ENCODE peak calls at places on chromosomes 6 and 20, in seven cellular contexts. T is H9, Y is mesendoderm, M is IMR-90, P is H1, O is neuronal stem cell, Q is mesenchymal stem cell. X is an unnamed sample.

GRCh38 chr6:18596529-18596835 is 209.3 kb downstream of the RNF144B start:
- DNase-seq in P (no peak), T (no peak), Y (no peak), O (no peak), M (no peak), Q (peak; percentile 6), X (no peak)

GRCh38 chr6:167906899-167907298 is 80.2 kb downstream of the AFDN start:
- DNase-seq in M (no peak), O (no peak), Q (no peak), Y (peak; percentile 26), T (no peak), P (no peak), X (no peak)

GRCh38 chr6:138582573-138582972 is 83.3 kb upstream of the NHSL1 start:
- DNase-seq in M (no peak), Q (no peak), Y (no peak), P (no peak), T (no peak), O (no peak), X (peak; percentile 86)

GRCh38 chr6:118177720-118178119 is 270.7 kb downstream of the SLC35F1 start:
- DNase-seq in O (no peak), T (no peak), M (no peak), Y (peak; percentile 11), P (no peak), Q (no peak), X (no peak)

GRCh38 chr6:130482645-130483390 is 117.0 kb downstream of the TMEM200A start:
- DNase-seq in Q (peak; percentile 54), T (no peak), M (peak; percentile 82), P (no peak), O (no peak), Y (no peak), X (no peak)

GRCh38 chr6:135451617-135452190 is 45.8 kb downstream of the AHI1 start:
- DNase-seq in T (no peak), Q (peak; percentile 56), Y (peak; percentile 37), O (peak; percentile 15), P (no peak), M (peak; percentile 43), X (no peak)

GRCh38 chr6:131063028-131063763 is at the start of gene EPB41L2:
- DNase-seq in T (peak; percentile 92), M (peak; percentile 86), Y (peak; percentile 95), Q (peak; percentile 91), P (peak; percentile 69), O (peak; percentile 90), X (peak; percentile 90)

GRCh38 chr6:105985098-105985815 is 100.9 kb upstream of the PRDM1 start:
- DNase-seq in M (no peak), T (no peak), Q (peak; percentile 20), O (no peak), P (no peak), Y (no peak), X (no peak)

GRCh38 chr6:105608393-105608705 is 205.5 kb upstream of the PREP start:
- DNase-seq in Q (no peak), P (no peak), T (no peak), M (no peak), Y (no peak), O (no peak), X (no peak)

GRCh38 chr6:80223743-80224212 is 117.3 kb downstream of the BCKDHB start:
- DNase-seq in O (no peak), P (no peak), Q (no peak), M (no peak), Y (no peak), T (no peak), X (no peak)

GRCh38 chr20:19903168-19903676 is 113.9 kb upstream of the NAA20 start:
- DNase-seq in P (no peak), O (no peak), Y (no peak), M (peak; percentile 76), T (no peak), Q (peak; percentile 94), X (no peak)

GRCh38 chr20:46963196-46963529 is 68.5 kb downstream of the EYA2 start:
- DNase-seq in Y (peak; percentile 31), P (no peak), Q (no peak), T (no peak), O (no peak), M (no peak), X (no peak)

GRCh38 chr6:148342146-148343027 is at the start of gene SASH1:
- DNase-seq in O (peak; percentile 94), M (peak; percentile 77), P (peak; percentile 85), T (peak; percentile 92), Y (peak; percentile 97), Q (peak; percentile 95), X (peak; percentile 87)

GRCh38 chr6:161354241-161354840 is 80.5 kb upstream of the AGPAT4 start:
- DNase-seq in M (no peak), Y (no peak), P (no peak), O (no peak), T (no peak), Q (no peak), X (no peak)

GRCh38 chr6:93799226-93799625 is 379.9 kb upstream of the EPHA7 start:
- DNase-seq in P (no peak), Q (no peak), T (no peak), O (no peak), Y (no peak), M (no peak), X (no peak)

GRCh38 chr6:6785163-6785521 is 196.6 kb downstream of the LY86 start:
- DNase-seq in P (no peak), M (no peak), Y (no peak), T (no peak), O (no peak), Q (no peak), X (no peak)

GRCh38 chr6:152576525-152576924 is 60.6 kb downstream of the SYNE1 start:
- DNase-seq in P (no peak), T (no peak), M (no peak), Q (no peak), Y (no peak), O (no peak), X (no peak)

GRCh38 chr6:157759028-157759427 is 64.0 kb upstream of the SNX9 start:
- DNase-seq in M (no peak), T (no peak), O (no peak), Q (no peak), Y (no peak), P (no peak), X (peak; percentile 84)

GRCh38 chr6:148440021-148440420 is 97.4 kb downstream of the SASH1 start:
- DNase-seq in M (no peak), Q (no peak), P (no peak), Y (no peak), O (no peak), T (no peak), X (no peak)

DNA sequence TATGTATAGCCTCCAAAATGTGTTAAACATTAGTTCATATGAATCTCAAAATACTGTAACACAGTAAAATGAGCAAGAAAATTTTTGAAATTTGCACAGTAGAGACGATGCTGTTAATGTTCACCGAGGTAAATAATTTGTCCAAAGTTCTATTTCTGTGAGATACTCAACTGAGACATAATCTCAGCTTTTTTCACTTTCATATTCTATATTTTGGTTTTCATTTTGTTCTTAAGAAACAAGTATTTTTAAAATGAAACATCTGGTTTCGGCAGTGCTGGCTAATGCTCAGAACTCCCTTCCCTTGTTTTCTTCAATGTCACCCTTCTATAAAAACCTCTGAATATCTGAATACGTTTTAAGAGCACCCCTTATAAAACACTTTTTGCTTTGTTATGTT is 353.2 kb downstream of the LAMA2 start:
- DNase-seq in P (no peak), T (no peak), O (no peak), Y (no peak), Q (no peak), M (no peak), X (no peak)
- H2BK120ac ChIP-seq in P (no peak overlapping the region), T (no peak overlapping the region), O (no peak overlapping the region), Y (no peak overlapping the region), Q (no peak overlapping the region), M (no peak overlapping the region), X (no peak overlapping the region)

DNA sequence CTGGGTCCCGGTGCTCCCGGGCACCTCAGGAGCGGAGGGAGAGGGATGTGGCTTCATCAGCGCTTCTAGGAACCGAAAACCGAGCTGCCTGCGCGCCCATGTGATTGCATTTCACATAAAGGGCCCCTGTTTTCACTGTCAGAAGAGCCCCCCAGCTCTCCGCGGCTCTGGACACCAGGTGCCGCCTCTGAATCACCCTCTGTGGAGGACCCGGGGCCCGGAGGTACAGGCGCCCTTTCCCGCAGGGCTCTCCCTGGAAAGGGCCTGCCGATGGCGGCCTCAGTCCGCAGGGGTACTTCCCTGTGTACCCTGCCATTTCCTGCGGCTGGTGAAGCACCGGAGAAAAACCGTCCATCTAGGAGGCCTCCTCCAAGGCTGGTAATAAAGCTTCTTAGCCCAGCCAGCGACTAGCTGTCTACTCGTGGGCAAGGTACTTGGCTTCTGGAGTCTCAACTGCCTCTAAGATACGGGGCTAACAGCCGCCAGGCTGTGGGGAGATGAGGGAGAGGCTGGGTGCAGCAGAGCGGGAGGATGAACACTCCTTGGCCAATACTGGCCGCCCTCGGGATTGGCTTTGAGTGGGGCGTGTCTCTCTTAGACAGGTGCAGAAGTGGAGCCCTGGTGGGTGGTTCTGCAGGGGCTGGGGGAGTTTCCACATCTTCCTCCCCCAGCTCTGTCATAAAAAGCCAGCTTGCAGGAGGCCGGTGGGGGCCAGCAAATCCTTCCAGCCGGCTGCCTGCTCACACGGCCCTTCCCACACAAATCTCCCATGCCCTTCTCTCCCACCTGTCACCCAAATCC is 1.6 kb downstream of the PPP1R16B start:
- DNase-seq in Q (no peak), Y (peak; percentile 15), O (no peak), M (no peak), T (no peak), P (no peak), X (no peak)
- H3K79me1 ChIP-seq in Q (no peaks in the 10 kb centered on the region), Y (peaks cover 5% of the 10 kb centered on the region), O (no peaks in the 10 kb centered on the region), M (no peaks in the 10 kb centered on the region), T (no peaks in the 10 kb centered on the region), P (no peaks in the 10 kb centered on the region), X (no peaks in the 10 kb centered on the region)

DNA sequence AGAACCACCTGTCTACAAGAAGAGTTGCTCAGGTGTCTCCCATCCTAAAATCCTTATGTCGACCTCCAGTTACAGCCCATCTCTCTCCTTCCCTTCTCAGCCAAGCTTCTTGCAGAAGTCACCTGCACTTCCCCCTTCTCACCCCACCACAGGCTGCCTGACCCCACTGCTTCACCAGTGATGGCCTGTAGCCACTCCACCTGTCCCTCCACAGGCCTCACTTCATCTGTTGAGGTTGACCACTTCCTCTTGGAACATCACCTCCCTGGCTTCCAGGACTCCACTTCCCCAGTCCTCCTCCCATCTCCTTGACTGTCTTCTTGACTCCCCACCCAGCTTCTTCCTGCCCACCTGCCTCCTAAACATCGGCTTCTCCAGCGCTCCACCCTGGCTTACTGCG is 25.4 kb downstream of the MRPL14 start:
- DNase-seq in O (no peak), P (no peak), T (no peak), Y (no peak), Q (no peak), M (no peak), X (no peak)
- H2BK120ac ChIP-seq in O (no peak overlapping the region), P (no peak overlapping the region), T (no peak overlapping the region), Y (no peak overlapping the region), Q (no peak overlapping the region), M (no peak overlapping the region), X (no peak overlapping the region)

GRCh38 chr6:15410126-15410391 is 164.2 kb downstream of the JARID2 start:
- DNase-seq in Y (peak; percentile 79), T (no peak), M (no peak), P (no peak), Q (no peak), O (no peak), X (no peak)

GRCh38 chr6:15413558-15414257 is 167.8 kb downstream of the JARID2 start:
- DNase-seq in T (no peak), P (no peak), Q (peak; percentile 52), M (peak; percentile 83), Y (no peak), O (no peak), X (no peak)

GRCh38 chr6:15412767-15413166 is 166.9 kb downstream of the JARID2 start:
- DNase-seq in Q (no peak), Y (no peak), T (no peak), O (no peak), P (no peak), M (no peak), X (peak; percentile 32)

GRCh38 chr6:15410752-15411151 is 164.9 kb downstream of the JARID2 start:
- DNase-seq in Y (no peak), M (no peak), Q (no peak), O (no peak), T (no peak), P (no peak), X (no peak)

GRCh38 chr6:15411766-15412165 is 165.9 kb downstream of the JARID2 start:
- DNase-seq in T (no peak), Y (no peak), M (no peak), P (no peak), O (no peak), Q (no peak), X (no peak)
- H3K79me1 ChIP-seq in T (peaks cover 5% of the 10 kb centered on the region), Y (peaks cover 6% of the 10 kb centered on the region), M (peaks cover 65% of the 10 kb centered on the region), P (peaks cover 6% of the 10 kb centered on the region), O (peaks cover 6% of the 10 kb centered on the region), Q (peaks cover 25% of the 10 kb centered on the region), X (no peaks in the 10 kb centered on the region)